ENCODE peak calls at places on chromosome 4, in ten cellular contexts. One of them, this sample, is unnamed.

GRCh38 chr4:56743550-56743949 is 62.5 kb upstream of the HOPX start:
- DNase-seq in CD8-positive, alpha-beta memory T cell: no peak
- DNase-seq in ovary: no peak
- DNase-seq in neuronal stem cell: no peak
- DNase-seq in body of pancreas: no peak
- DNase-seq in H9: no peak
- DNase-seq in CD4-positive, CD25-positive, alpha-beta regulatory T cell: no peak
- DNase-seq in PC-3: peak; percentile 76
- DNase-seq in lung: no peak
- DNase-seq in left lung: no peak
- DNase-seq in this sample: no peak

GRCh38 chr4:64533159-64533558 is 123.9 kb upstream of the TECRL start:
- DNase-seq in CD8-positive, alpha-beta memory T cell: no peak
- DNase-seq in ovary: no peak
- DNase-seq in neuronal stem cell: no peak
- DNase-seq in body of pancreas: no peak
- DNase-seq in H9: no peak
- DNase-seq in CD4-positive, CD25-positive, alpha-beta regulatory T cell: no peak
- DNase-seq in PC-3: no peak
- DNase-seq in lung: no peak
- DNase-seq in left lung: no peak
- DNase-seq in this sample: no peak

GRCh38 chr4:100016191-100016590 is 66.1 kb upstream of the H2AZ1 start:
- DNase-seq in CD8-positive, alpha-beta memory T cell: no peak
- DNase-seq in ovary: no peak
- DNase-seq in neuronal stem cell: no peak
- DNase-seq in body of pancreas: no peak
- DNase-seq in H9: no peak
- DNase-seq in CD4-positive, CD25-positive, alpha-beta regulatory T cell: no peak
- DNase-seq in PC-3: peak; percentile 19
- DNase-seq in lung: no peak
- DNase-seq in left lung: no peak
- DNase-seq in this sample: no peak

GRCh38 chr4:104262678-104263077 is 232.0 kb downstream of the CXXC4 start:
- DNase-seq in CD8-positive, alpha-beta memory T cell: no peak
- DNase-seq in ovary: no peak
- DNase-seq in neuronal stem cell: no peak
- DNase-seq in body of pancreas: no peak
- DNase-seq in H9: no peak
- DNase-seq in CD4-positive, CD25-positive, alpha-beta regulatory T cell: no peak
- DNase-seq in PC-3: no peak
- DNase-seq in lung: no peak
- DNase-seq in left lung: no peak
- DNase-seq in this sample: no peak

GRCh38 chr4:186204103-186204559 is 12.8 kb downstream of the CYP4V2 start:
- DNase-seq in CD8-positive, alpha-beta memory T cell: no peak
- DNase-seq in ovary: peak; percentile 60
- DNase-seq in neuronal stem cell: no peak
- DNase-seq in body of pancreas: peak; percentile 22
- DNase-seq in H9: no peak
- DNase-seq in CD4-positive, CD25-positive, alpha-beta regulatory T cell: peak; percentile 64
- DNase-seq in PC-3: no peak
- DNase-seq in lung: peak; percentile 34
- DNase-seq in left lung: no peak
- DNase-seq in this sample: no peak

GRCh38 chr4:32022071-32022470 is 1301.9 kb downstream of the PCDH7 start:
- DNase-seq in CD8-positive, alpha-beta memory T cell: no peak
- DNase-seq in ovary: no peak
- DNase-seq in neuronal stem cell: no peak
- DNase-seq in body of pancreas: no peak
- DNase-seq in H9: no peak
- DNase-seq in CD4-positive, CD25-positive, alpha-beta regulatory T cell: no peak
- DNase-seq in PC-3: peak; percentile 52
- DNase-seq in lung: no peak
- DNase-seq in left lung: no peak
- DNase-seq in this sample: no peak

GRCh38 chr4:70619288-70619687 is 9.3 kb upstream of the ENAM start:
- DNase-seq in CD8-positive, alpha-beta memory T cell: no peak
- DNase-seq in ovary: no peak
- DNase-seq in neuronal stem cell: no peak
- DNase-seq in body of pancreas: no peak
- DNase-seq in H9: no peak
- DNase-seq in CD4-positive, CD25-positive, alpha-beta regulatory T cell: no peak
- DNase-seq in PC-3: no peak
- DNase-seq in lung: no peak
- DNase-seq in left lung: no peak
- DNase-seq in this sample: no peak

GRCh38 chr4:83013420-83013867 is 2.8 kb upstream of the LIN54 start:
- DNase-seq in CD8-positive, alpha-beta memory T cell: no peak
- DNase-seq in ovary: no peak
- DNase-seq in neuronal stem cell: no peak
- DNase-seq in body of pancreas: no peak
- DNase-seq in H9: no peak
- DNase-seq in CD4-positive, CD25-positive, alpha-beta regulatory T cell: no peak
- DNase-seq in PC-3: no peak
- DNase-seq in lung: no peak
- DNase-seq in left lung: no peak
- DNase-seq in this sample: no peak

GRCh38 chr4:142721187-142721586 is 124.9 kb downstream of the INPP4B start:
- DNase-seq in CD8-positive, alpha-beta memory T cell: no peak
- DNase-seq in ovary: no peak
- DNase-seq in neuronal stem cell: no peak
- DNase-seq in body of pancreas: no peak
- DNase-seq in H9: no peak
- DNase-seq in CD4-positive, CD25-positive, alpha-beta regulatory T cell: no peak
- DNase-seq in PC-3: peak; percentile 91
- DNase-seq in lung: no peak
- DNase-seq in left lung: no peak
- DNase-seq in this sample: no peak

GRCh38 chr4:3263053-3263958 is 14.3 kb downstream of the MSANTD1 start:
- DNase-seq in CD8-positive, alpha-beta memory T cell: no peak
- DNase-seq in ovary: peak; percentile 12
- DNase-seq in neuronal stem cell: no peak
- DNase-seq in body of pancreas: no peak
- DNase-seq in H9: no peak
- DNase-seq in CD4-positive, CD25-positive, alpha-beta regulatory T cell: no peak
- DNase-seq in PC-3: no peak
- DNase-seq in lung: no peak
- DNase-seq in left lung: no peak
- DNase-seq in this sample: no peak

GRCh38 chr4:73018595-73018994 is 50.9 kb downstream of the COX18 start:
- DNase-seq in CD8-positive, alpha-beta memory T cell: no peak
- DNase-seq in ovary: no peak
- DNase-seq in neuronal stem cell: no peak
- DNase-seq in body of pancreas: no peak
- DNase-seq in H9: peak; percentile 39
- DNase-seq in CD4-positive, CD25-positive, alpha-beta regulatory T cell: no peak
- DNase-seq in PC-3: no peak
- DNase-seq in lung: no peak
- DNase-seq in left lung: peak; percentile 34
- DNase-seq in this sample: no peak

GRCh38 chr4:71367546-71367945 is 28.7 kb downstream of the SLC4A4 start:
- DNase-seq in CD8-positive, alpha-beta memory T cell: no peak
- DNase-seq in ovary: no peak
- DNase-seq in neuronal stem cell: no peak
- DNase-seq in body of pancreas: no peak
- DNase-seq in H9: no peak
- DNase-seq in CD4-positive, CD25-positive, alpha-beta regulatory T cell: no peak
- DNase-seq in PC-3: no peak
- DNase-seq in lung: no peak
- DNase-seq in left lung: no peak
- DNase-seq in this sample: no peak

GRCh38 chr4:80199004-80199579 is 1.8 kb downstream of the PRDM8 start:
- DNase-seq in CD8-positive, alpha-beta memory T cell: no peak
- DNase-seq in ovary: no peak
- DNase-seq in neuronal stem cell: no peak
- DNase-seq in body of pancreas: no peak
- DNase-seq in H9: no peak
- DNase-seq in CD4-positive, CD25-positive, alpha-beta regulatory T cell: no peak
- DNase-seq in PC-3: no peak
- DNase-seq in lung: no peak
- DNase-seq in left lung: no peak
- DNase-seq in this sample: no peak

GRCh38 chr4:118898221-118898620 is 9.6 kb downstream of the SYNPO2 start:
- DNase-seq in CD8-positive, alpha-beta memory T cell: no peak
- DNase-seq in ovary: no peak
- DNase-seq in neuronal stem cell: no peak
- DNase-seq in body of pancreas: no peak
- DNase-seq in H9: no peak
- DNase-seq in CD4-positive, CD25-positive, alpha-beta regulatory T cell: no peak
- DNase-seq in PC-3: no peak
- DNase-seq in lung: no peak
- DNase-seq in left lung: no peak
- DNase-seq in this sample: no peak

GRCh38 chr4:129676934-129677333 is 581.0 kb downstream of the C4orf33 start:
- DNase-seq in CD8-positive, alpha-beta memory T cell: no peak
- DNase-seq in ovary: no peak
- DNase-seq in neuronal stem cell: no peak
- DNase-seq in body of pancreas: no peak
- DNase-seq in H9: no peak
- DNase-seq in CD4-positive, CD25-positive, alpha-beta regulatory T cell: no peak
- DNase-seq in PC-3: no peak
- DNase-seq in lung: no peak
- DNase-seq in left lung: no peak
- DNase-seq in this sample: no peak

GRCh38 chr4:3318561-3319021 is 25.8 kb downstream of the RGS12 start:
- DNase-seq in CD8-positive, alpha-beta memory T cell: no peak
- DNase-seq in ovary: peak; percentile 7
- DNase-seq in neuronal stem cell: no peak
- DNase-seq in body of pancreas: no peak
- DNase-seq in H9: peak; percentile 94
- DNase-seq in CD4-positive, CD25-positive, alpha-beta regulatory T cell: no peak
- DNase-seq in PC-3: no peak
- DNase-seq in lung: no peak
- DNase-seq in left lung: no peak
- DNase-seq in this sample: no peak

GRCh38 chr4:102807345-102807744 is 20.0 kb downstream of the UBE2D3 start:
- DNase-seq in CD8-positive, alpha-beta memory T cell: no peak
- DNase-seq in ovary: no peak
- DNase-seq in neuronal stem cell: no peak
- DNase-seq in body of pancreas: no peak
- DNase-seq in H9: no peak
- DNase-seq in CD4-positive, CD25-positive, alpha-beta regulatory T cell: no peak
- DNase-seq in PC-3: no peak
- DNase-seq in lung: no peak
- DNase-seq in left lung: no peak
- DNase-seq in this sample: no peak

GRCh38 chr4:102809691-102810090 is 17.7 kb downstream of the UBE2D3 start:
- DNase-seq in CD8-positive, alpha-beta memory T cell: no peak
- DNase-seq in ovary: no peak
- DNase-seq in neuronal stem cell: no peak
- DNase-seq in body of pancreas: no peak
- DNase-seq in H9: no peak
- DNase-seq in CD4-positive, CD25-positive, alpha-beta regulatory T cell: no peak
- DNase-seq in PC-3: no peak
- DNase-seq in lung: no peak
- DNase-seq in left lung: no peak
- DNase-seq in this sample: no peak

GRCh38 chr4:102808009-102808408 is 19.3 kb downstream of the UBE2D3 start:
- DNase-seq in CD8-positive, alpha-beta memory T cell: no peak
- DNase-seq in ovary: no peak
- DNase-seq in neuronal stem cell: no peak
- DNase-seq in body of pancreas: no peak
- DNase-seq in H9: no peak
- DNase-seq in CD4-positive, CD25-positive, alpha-beta regulatory T cell: no peak
- DNase-seq in PC-3: no peak
- DNase-seq in lung: no peak
- DNase-seq in left lung: no peak
- DNase-seq in this sample: no peak

GRCh38 chr4:102809190-102809589 is 18.2 kb downstream of the UBE2D3 start:
- DNase-seq in CD8-positive, alpha-beta memory T cell: no peak
- DNase-seq in ovary: no peak
- DNase-seq in neuronal stem cell: no peak
- DNase-seq in body of pancreas: no peak
- DNase-seq in H9: no peak
- DNase-seq in CD4-positive, CD25-positive, alpha-beta regulatory T cell: no peak
- DNase-seq in PC-3: no peak
- DNase-seq in lung: no peak
- DNase-seq in left lung: no peak
- DNase-seq in this sample: no peak
- H3K4me1 ChIP-seq in CD8-positive, alpha-beta memory T cell: peaks cover 72% of the 10 kb centered on the region
- H3K4me1 ChIP-seq in ovary: peaks cover 8% of the 10 kb centered on the region
- H3K4me1 ChIP-seq in neuronal stem cell: peaks cover 1% of the 10 kb centered on the region
- H3K4me1 ChIP-seq in body of pancreas: peaks cover 31% of the 10 kb centered on the region
- H3K4me1 ChIP-seq in H9: no peaks in the 10 kb centered on the region
- H3K4me1 ChIP-seq in CD4-positive, CD25-positive, alpha-beta regulatory T cell: peaks cover 61% of the 10 kb centered on the region
- H3K4me1 ChIP-seq in PC-3: no peaks in the 10 kb centered on the region
- H3K4me1 ChIP-seq in lung: peaks cover 30% of the 10 kb centered on the region
- H3K4me1 ChIP-seq in left lung: peaks cover 22% of the 10 kb centered on the region
- H3K4me1 ChIP-seq in this sample: peaks cover 71% of the 10 kb centered on the region

GRCh38 chr4:77157859-77158486 is 966 bp downstream of the CCNG2 start:
- DNase-seq in CD8-positive, alpha-beta memory T cell: peak; percentile 70
- DNase-seq in ovary: peak; percentile 86
- DNase-seq in neuronal stem cell: peak; percentile 88
- DNase-seq in body of pancreas: peak; percentile 88
- DNase-seq in H9: peak; percentile 94
- DNase-seq in CD4-positive, CD25-positive, alpha-beta regulatory T cell: peak; percentile 77
- DNase-seq in PC-3: peak; percentile 68
- DNase-seq in lung: peak; percentile 88
- DNase-seq in left lung: peak; percentile 97
- DNase-seq in this sample: peak; percentile 88
- H3K4me1 ChIP-seq in CD8-positive, alpha-beta memory T cell: peaks cover 22% of the 10 kb centered on the region
- H3K4me1 ChIP-seq in ovary: no peaks in the 10 kb centered on the region
- H3K4me1 ChIP-seq in neuronal stem cell: peaks cover 32% of the 10 kb centered on the region
- H3K4me1 ChIP-seq in body of pancreas: peaks cover 21% of the 10 kb centered on the region
- H3K4me1 ChIP-seq in H9: peaks cover 2% of the 10 kb centered on the region
- H3K4me1 ChIP-seq in CD4-positive, CD25-positive, alpha-beta regulatory T cell: peaks cover 57% of the 10 kb centered on the region
- H3K4me1 ChIP-seq in PC-3: peaks cover 14% of the 10 kb centered on the region
- H3K4me1 ChIP-seq in lung: no peaks in the 10 kb centered on the region
- H3K4me1 ChIP-seq in left lung: peaks cover 8% of the 10 kb centered on the region
- H3K4me1 ChIP-seq in this sample: peaks cover 7% of the 10 kb centered on the region

GRCh38 chr4:7909463-7909862 is 30.2 kb downstream of the AFAP1 start:
- DNase-seq in CD8-positive, alpha-beta memory T cell: no peak
- DNase-seq in ovary: no peak
- DNase-seq in neuronal stem cell: no peak
- DNase-seq in body of pancreas: no peak
- DNase-seq in H9: no peak
- DNase-seq in CD4-positive, CD25-positive, alpha-beta regulatory T cell: no peak
- DNase-seq in PC-3: peak; percentile 51
- DNase-seq in lung: no peak
- DNase-seq in left lung: no peak
- DNase-seq in this sample: no peak
- H3K4me1 ChIP-seq in CD8-positive, alpha-beta memory T cell: no peaks in the 10 kb centered on the region
- H3K4me1 ChIP-seq in ovary: peaks cover 22% of the 10 kb centered on the region
- H3K4me1 ChIP-seq in neuronal stem cell: peaks cover 27% of the 10 kb centered on the region
- H3K4me1 ChIP-seq in body of pancreas: peaks cover 15% of the 10 kb centered on the region
- H3K4me1 ChIP-seq in H9: peaks cover 25% of the 10 kb centered on the region
- H3K4me1 ChIP-seq in CD4-positive, CD25-positive, alpha-beta regulatory T cell: no peaks in the 10 kb centered on the region
- H3K4me1 ChIP-seq in PC-3: peaks cover 57% of the 10 kb centered on the region
- H3K4me1 ChIP-seq in lung: no peaks in the 10 kb centered on the region
- H3K4me1 ChIP-seq in left lung: peaks cover 15% of the 10 kb centered on the region
- H3K4me1 ChIP-seq in this sample: peaks cover 28% of the 10 kb centered on the region

DNA sequence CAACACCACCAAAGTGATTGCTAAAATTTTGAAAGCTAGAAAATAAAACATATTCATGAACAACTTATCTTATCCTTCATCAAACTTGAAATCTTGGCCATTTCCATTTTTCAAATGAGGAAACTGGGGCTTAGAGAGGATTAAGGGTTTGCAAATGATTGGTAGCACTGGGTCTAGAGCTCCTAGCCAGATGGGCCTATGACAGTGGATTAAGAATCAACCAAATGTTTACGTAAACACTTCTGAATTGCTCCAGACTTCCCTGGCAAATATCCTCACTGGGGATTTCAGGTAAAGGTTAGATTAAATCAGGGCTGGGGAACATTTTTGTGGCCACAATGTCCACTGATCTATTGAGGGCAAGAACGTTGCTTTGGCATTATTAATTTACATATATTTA is 241.2 kb downstream of the ANK2 start:
- DNase-seq in CD8-positive, alpha-beta memory T cell: no peak
- DNase-seq in ovary: no peak
- DNase-seq in neuronal stem cell: no peak
- DNase-seq in body of pancreas: no peak
- DNase-seq in H9: no peak
- DNase-seq in CD4-positive, CD25-positive, alpha-beta regulatory T cell: no peak
- DNase-seq in PC-3: no peak
- DNase-seq in lung: no peak
- DNase-seq in left lung: no peak
- DNase-seq in this sample: no peak
- H3K4me1 ChIP-seq in CD8-positive, alpha-beta memory T cell: no peaks in the 10 kb centered on the region
- H3K4me1 ChIP-seq in ovary: peaks cover 5% of the 10 kb centered on the region
- H3K4me1 ChIP-seq in neuronal stem cell: peaks cover 21% of the 10 kb centered on the region
- H3K4me1 ChIP-seq in body of pancreas: no peaks in the 10 kb centered on the region
- H3K4me1 ChIP-seq in H9: peaks cover 15% of the 10 kb centered on the region
- H3K4me1 ChIP-seq in CD4-positive, CD25-positive, alpha-beta regulatory T cell: no peaks in the 10 kb centered on the region
- H3K4me1 ChIP-seq in PC-3: no peaks in the 10 kb centered on the region
- H3K4me1 ChIP-seq in lung: peaks cover 6% of the 10 kb centered on the region
- H3K4me1 ChIP-seq in left lung: no peaks in the 10 kb centered on the region
- H3K4me1 ChIP-seq in this sample: no peaks in the 10 kb centered on the region

This sample was measured in adrenal gland.